ENCODE peak calls at places on chromosomes 4 and X, in ten cellular contexts. One of them, this sample, is unnamed.

GRCh38 chr4:80309301-80310004 is 26.1 kb upstream of the CFAP299 start:
- DNase-seq in breast epithelium: no peak
- DNase-seq in K562: no peak
- DNase-seq in stomach: no peak
- DNase-seq in GM12878: no peak
- DNase-seq in HepG2: no peak
- DNase-seq in spleen: no peak
- DNase-seq in HCT116: no peak
- DNase-seq in transverse colon: no peak
- DNase-seq in upper lobe of left lung: no peak
- DNase-seq in this sample: no peak

GRCh38 chr4:36917413-36917812 is 327.1 kb upstream of the NWD2 start:
- DNase-seq in HepG2: no peak
- DNase-seq in HCT116: no peak
- DNase-seq in transverse colon: no peak
- DNase-seq in GM12878: no peak
- DNase-seq in breast epithelium: no peak
- DNase-seq in K562: no peak
- DNase-seq in spleen: no peak
- DNase-seq in upper lobe of left lung: no peak
- DNase-seq in stomach: no peak
- DNase-seq in this sample: no peak

GRCh38 chr4:101954351-101954750 is 163.8 kb downstream of the BANK1 start:
- DNase-seq in upper lobe of left lung: no peak
- DNase-seq in HCT116: no peak
- DNase-seq in K562: no peak
- DNase-seq in breast epithelium: no peak
- DNase-seq in stomach: no peak
- DNase-seq in GM12878: no peak
- DNase-seq in transverse colon: no peak
- DNase-seq in HepG2: no peak
- DNase-seq in spleen: no peak
- DNase-seq in this sample: no peak

GRCh38 chr4:79917246-79917645 is 155.8 kb downstream of the ANTXR2 start:
- DNase-seq in spleen: no peak
- DNase-seq in HCT116: peak; percentile 42
- DNase-seq in breast epithelium: no peak
- DNase-seq in GM12878: peak; percentile 8
- DNase-seq in stomach: peak; percentile 31
- DNase-seq in HepG2: peak; percentile 43
- DNase-seq in upper lobe of left lung: no peak
- DNase-seq in transverse colon: peak; percentile 22
- DNase-seq in K562: peak; percentile 41
- DNase-seq in this sample: no peak

GRCh38 chrX:39196192-39197102 is 395.2 kb downstream of the MID1IP1 start:
- DNase-seq in GM12878: peak; percentile 90
- DNase-seq in transverse colon: peak; percentile 29
- DNase-seq in breast epithelium: peak; percentile 51
- DNase-seq in stomach: peak; percentile 34
- DNase-seq in spleen: no peak
- DNase-seq in K562: peak; percentile 31
- DNase-seq in HepG2: no peak
- DNase-seq in HCT116: peak; percentile 26
- DNase-seq in upper lobe of left lung: no peak
- DNase-seq in this sample: no peak

GRCh38 chrX:70168238-70169188 is 8.8 kb upstream of the DGAT2L6 start:
- DNase-seq in upper lobe of left lung: no peak
- DNase-seq in stomach: no peak
- DNase-seq in K562: peak; percentile 37
- DNase-seq in breast epithelium: no peak
- DNase-seq in HepG2: peak; percentile 25
- DNase-seq in HCT116: peak; percentile 3
- DNase-seq in GM12878: no peak
- DNase-seq in transverse colon: no peak
- DNase-seq in spleen: no peak
- DNase-seq in this sample: no peak

GRCh38 chrX:92213781-92214180 is 434.6 kb downstream of the PCDH11X start:
- DNase-seq in stomach: no peak
- DNase-seq in HepG2: no peak
- DNase-seq in K562: no peak
- DNase-seq in spleen: no peak
- DNase-seq in transverse colon: no peak
- DNase-seq in breast epithelium: no peak
- DNase-seq in GM12878: no peak
- DNase-seq in upper lobe of left lung: no peak
- DNase-seq in HCT116: no peak
- DNase-seq in this sample: no peak

GRCh38 chr4:87251104-87251503 is 30.7 kb upstream of the KLHL8 start:
- DNase-seq in stomach: peak; percentile 48
- DNase-seq in HepG2: no peak
- DNase-seq in HCT116: no peak
- DNase-seq in transverse colon: peak; percentile 25
- DNase-seq in upper lobe of left lung: no peak
- DNase-seq in GM12878: no peak
- DNase-seq in spleen: no peak
- DNase-seq in breast epithelium: no peak
- DNase-seq in K562: no peak
- DNase-seq in this sample: no peak

GRCh38 chrX:97308161-97308560 is 424.5 kb downstream of the RPA4 start:
- DNase-seq in transverse colon: no peak
- DNase-seq in breast epithelium: no peak
- DNase-seq in GM12878: no peak
- DNase-seq in HCT116: no peak
- DNase-seq in stomach: no peak
- DNase-seq in HepG2: no peak
- DNase-seq in K562: no peak
- DNase-seq in spleen: no peak
- DNase-seq in upper lobe of left lung: no peak
- DNase-seq in this sample: no peak

GRCh38 chr4:154822775-154823174 is 41.7 kb downstream of the RBM46 start:
- DNase-seq in HepG2: no peak
- DNase-seq in GM12878: no peak
- DNase-seq in spleen: no peak
- DNase-seq in transverse colon: no peak
- DNase-seq in stomach: no peak
- DNase-seq in breast epithelium: no peak
- DNase-seq in K562: no peak
- DNase-seq in HCT116: no peak
- DNase-seq in upper lobe of left lung: no peak
- DNase-seq in this sample: no peak

GRCh38 chrX:15136795-15137194 is 133.1 kb downstream of the ASB9 start:
- DNase-seq in breast epithelium: no peak
- DNase-seq in K562: no peak
- DNase-seq in HepG2: no peak
- DNase-seq in GM12878: no peak
- DNase-seq in HCT116: no peak
- DNase-seq in spleen: no peak
- DNase-seq in transverse colon: no peak
- DNase-seq in stomach: no peak
- DNase-seq in upper lobe of left lung: no peak
- DNase-seq in this sample: no peak

GRCh38 chr4:15077969-15078368 is 75.7 kb downstream of the CPEB2 start:
- DNase-seq in K562: no peak
- DNase-seq in stomach: no peak
- DNase-seq in GM12878: no peak
- DNase-seq in upper lobe of left lung: no peak
- DNase-seq in transverse colon: no peak
- DNase-seq in spleen: no peak
- DNase-seq in HepG2: peak; percentile 15
- DNase-seq in breast epithelium: no peak
- DNase-seq in HCT116: no peak
- DNase-seq in this sample: no peak

GRCh38 chr4:152961041-152961751 is 25.1 kb downstream of the FHDC1 start:
- DNase-seq in stomach: no peak
- DNase-seq in spleen: no peak
- DNase-seq in GM12878: no peak
- DNase-seq in K562: no peak
- DNase-seq in transverse colon: no peak
- DNase-seq in HepG2: no peak
- DNase-seq in breast epithelium: no peak
- DNase-seq in HCT116: no peak
- DNase-seq in upper lobe of left lung: peak; percentile 48
- DNase-seq in this sample: peak; percentile 52

GRCh38 chr4:138602664-138603063 is 360.5 kb upstream of the SLC7A11 start:
- DNase-seq in stomach: no peak
- DNase-seq in upper lobe of left lung: no peak
- DNase-seq in breast epithelium: no peak
- DNase-seq in GM12878: no peak
- DNase-seq in K562: no peak
- DNase-seq in transverse colon: no peak
- DNase-seq in HCT116: no peak
- DNase-seq in HepG2: no peak
- DNase-seq in spleen: no peak
- DNase-seq in this sample: no peak

GRCh38 chr4:81290818-81291217 is 75.8 kb upstream of the PRKG2 start:
- DNase-seq in GM12878: no peak
- DNase-seq in breast epithelium: no peak
- DNase-seq in HCT116: no peak
- DNase-seq in spleen: no peak
- DNase-seq in upper lobe of left lung: no peak
- DNase-seq in stomach: no peak
- DNase-seq in K562: no peak
- DNase-seq in transverse colon: no peak
- DNase-seq in HepG2: no peak
- DNase-seq in this sample: no peak

DNA sequence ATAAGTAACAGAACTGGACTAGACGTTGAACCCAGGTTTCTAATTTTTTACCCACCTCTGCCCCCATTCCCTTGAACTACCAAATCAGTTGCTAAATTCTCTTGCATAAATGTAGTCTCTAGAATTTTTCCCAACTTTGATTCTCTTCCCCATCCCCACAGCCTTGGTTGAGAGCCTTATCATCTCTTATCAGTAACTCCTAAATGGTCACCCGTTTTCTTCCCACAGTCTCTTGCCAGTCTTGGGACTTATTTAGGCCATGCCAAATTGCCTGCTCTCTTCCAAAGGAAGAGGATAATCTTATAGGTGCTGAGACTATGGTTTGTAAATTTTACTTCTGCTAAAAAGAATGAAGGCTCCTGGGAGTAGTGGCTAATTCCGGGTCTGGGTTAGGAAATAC is 13.3 kb downstream of the PARM1 start:
- DNase-seq in transverse colon: no peak
- DNase-seq in breast epithelium: no peak
- DNase-seq in K562: no peak
- DNase-seq in HCT116: no peak
- DNase-seq in spleen: no peak
- DNase-seq in HepG2: no peak
- DNase-seq in GM12878: no peak
- DNase-seq in upper lobe of left lung: no peak
- DNase-seq in stomach: no peak
- DNase-seq in this sample: no peak
- TF ChIP-seq POLR2A in transverse colon: no peak
- TF ChIP-seq POLR2A in breast epithelium: no peak
- TF ChIP-seq POLR2A in K562: no peak
- TF ChIP-seq POLR2A in HCT116: no peak
- TF ChIP-seq POLR2A in spleen: no peak
- TF ChIP-seq POLR2A in HepG2: no peak
- TF ChIP-seq POLR2A in GM12878: no peak
- TF ChIP-seq POLR2A in upper lobe of left lung: no peak
- TF ChIP-seq POLR2A in stomach: no peak
- TF ChIP-seq POLR2A in this sample: no peak

GRCh38 chrX:426881-427280 is 40.2 kb upstream of the PPP2R3B start:
- DNase-seq in transverse colon: no peak
- DNase-seq in HCT116: no peak
- DNase-seq in spleen: no peak
- DNase-seq in K562: no peak
- DNase-seq in upper lobe of left lung: no peak
- DNase-seq in breast epithelium: no peak
- DNase-seq in stomach: no peak
- DNase-seq in HepG2: no peak
- DNase-seq in GM12878: no peak
- DNase-seq in this sample: no peak
- TF ChIP-seq POLR2AphosphoS5 in transverse colon: no peak
- TF ChIP-seq POLR2AphosphoS5 in HCT116: no peak
- TF ChIP-seq POLR2AphosphoS5 in spleen: no peak
- TF ChIP-seq POLR2AphosphoS5 in K562: no peak
- TF ChIP-seq POLR2AphosphoS5 in upper lobe of left lung: no peak
- TF ChIP-seq POLR2AphosphoS5 in breast epithelium: no peak
- TF ChIP-seq POLR2AphosphoS5 in stomach: no peak
- TF ChIP-seq POLR2AphosphoS5 in HepG2: no peak
- TF ChIP-seq POLR2AphosphoS5 in GM12878: no peak
- TF ChIP-seq POLR2AphosphoS5 in this sample: no peak

GRCh38 chr4:108833041-108833440 is 70.2 kb upstream of the ETNPPL start:
- DNase-seq in transverse colon: no peak
- DNase-seq in GM12878: no peak
- DNase-seq in stomach: no peak
- DNase-seq in breast epithelium: no peak
- DNase-seq in HepG2: no peak
- DNase-seq in upper lobe of left lung: no peak
- DNase-seq in spleen: no peak
- DNase-seq in HCT116: no peak
- DNase-seq in K562: no peak
- DNase-seq in this sample: no peak

GRCh38 chr4:108830509-108831244 is 67.8 kb upstream of the ETNPPL start:
- DNase-seq in GM12878: no peak
- DNase-seq in breast epithelium: no peak
- DNase-seq in stomach: peak; percentile 61
- DNase-seq in spleen: no peak
- DNase-seq in upper lobe of left lung: no peak
- DNase-seq in HepG2: no peak
- DNase-seq in K562: no peak
- DNase-seq in HCT116: no peak
- DNase-seq in transverse colon: peak; percentile 39
- DNase-seq in this sample: no peak

GRCh38 chr4:108834787-108835384 is 72.0 kb upstream of the ETNPPL start:
- DNase-seq in stomach: no peak
- DNase-seq in spleen: no peak
- DNase-seq in breast epithelium: no peak
- DNase-seq in upper lobe of left lung: no peak
- DNase-seq in HCT116: peak; percentile 4
- DNase-seq in K562: no peak
- DNase-seq in transverse colon: no peak
- DNase-seq in GM12878: no peak
- DNase-seq in HepG2: peak; percentile 23
- DNase-seq in this sample: no peak

GRCh38 chr4:108829981-108830492 is 67.2 kb upstream of the ETNPPL start:
- DNase-seq in upper lobe of left lung: no peak
- DNase-seq in K562: no peak
- DNase-seq in GM12878: no peak
- DNase-seq in transverse colon: no peak
- DNase-seq in stomach: no peak
- DNase-seq in spleen: no peak
- DNase-seq in HepG2: no peak
- DNase-seq in HCT116: no peak
- DNase-seq in breast epithelium: no peak
- DNase-seq in this sample: no peak

GRCh38 chr4:108834167-108834566 is 71.3 kb upstream of the ETNPPL start:
- DNase-seq in upper lobe of left lung: no peak
- DNase-seq in K562: no peak
- DNase-seq in breast epithelium: no peak
- DNase-seq in transverse colon: no peak
- DNase-seq in stomach: no peak
- DNase-seq in HepG2: no peak
- DNase-seq in HCT116: no peak
- DNase-seq in spleen: no peak
- DNase-seq in GM12878: no peak
- DNase-seq in this sample: no peak
- H3K4me1 ChIP-seq in upper lobe of left lung: no peaks in the 10 kb centered on the region
- H3K4me1 ChIP-seq in K562: no peaks in the 10 kb centered on the region
- H3K4me1 ChIP-seq in breast epithelium: no peaks in the 10 kb centered on the region
- H3K4me1 ChIP-seq in transverse colon: peaks cover 14% of the 10 kb centered on the region
- H3K4me1 ChIP-seq in stomach: no peaks in the 10 kb centered on the region
- H3K4me1 ChIP-seq in HepG2: no peaks in the 10 kb centered on the region
- H3K4me1 ChIP-seq in HCT116: no peaks in the 10 kb centered on the region
- H3K4me1 ChIP-seq in spleen: no peaks in the 10 kb centered on the region
- H3K4me1 ChIP-seq in GM12878: no peaks in the 10 kb centered on the region
- H3K4me1 ChIP-seq in this sample: no peaks in the 10 kb centered on the region

GRCh38 chr4:48196758-48197504 is 62.9 kb upstream of the TXK start:
- DNase-seq in K562: no peak
- DNase-seq in HCT116: no peak
- DNase-seq in breast epithelium: no peak
- DNase-seq in GM12878: peak; percentile 72
- DNase-seq in transverse colon: no peak
- DNase-seq in upper lobe of left lung: no peak
- DNase-seq in HepG2: no peak
- DNase-seq in stomach: no peak
- DNase-seq in spleen: no peak
- DNase-seq in this sample: no peak
- TF ChIP-seq POLR2A in K562: no peak
- TF ChIP-seq POLR2A in HCT116: no peak
- TF ChIP-seq POLR2A in breast epithelium: no peak
- TF ChIP-seq POLR2A in GM12878: no peak
- TF ChIP-seq POLR2A in transverse colon: no peak
- TF ChIP-seq POLR2A in upper lobe of left lung: no peak
- TF ChIP-seq POLR2A in HepG2: no peak
- TF ChIP-seq POLR2A in stomach: no peak
- TF ChIP-seq POLR2A in spleen: no peak
- TF ChIP-seq POLR2A in this sample: no peak